ENCODE peak calls at places on chromosomes 16 and 17, in seven cellular contexts. M, D, H, E, L, C and W are unnamed samples.

GRCh38 chr16:11632455-11632921 is 35.8 kb upstream of the SNN start:
- DNase-seq in M (no peak), D (no peak), H (no peak), E (peak), L (no peak), C (no peak), W (no peak)

GRCh38 chr16:3080024-3080423 is 14.6 kb downstream of the IL32 start:
- DNase-seq in M (no peak), D (no peak), H (peak), E (no peak), L (no peak), C (no peak), W (no peak)

GRCh38 chr16:67415872-67416793 is at the start of gene ZDHHC1:
- DNase-seq in M (peak), D (peak), H (peak), E (peak), L (peak), C (peak), W (peak)

GRCh38 chr17:58268326-58268725 is 12.4 kb downstream of the MPO start:
- DNase-seq in M (no peak), D (no peak), H (no peak), E (no peak), L (no peak), C (no peak), W (no peak)

GRCh38 chr16:76756951-76757350 is 434.0 kb upstream of the MON1B start:
- DNase-seq in M (no peak), D (no peak), H (no peak), E (no peak), L (no peak), C (no peak), W (no peak)

GRCh38 chr16:67393111-67393789 is at the start of gene TPPP3:
- DNase-seq in M (peak), D (peak), H (peak), E (peak), L (no peak), C (peak), W (peak)

GRCh38 chr17:19317359-19318095 is 45.0 kb downstream of the B9D1 start:
- DNase-seq in M (peak), D (peak), H (no peak), E (peak), L (peak), C (peak), W (peak)

GRCh38 chr17:16439303-16439791 is 24.0 kb downstream of the TRPV2 start:
- DNase-seq in M (no peak), D (no peak), H (peak), E (peak), L (peak), C (no peak), W (no peak)

GRCh38 chr17:51397361-51398127 is 137.2 kb downstream of the UTP18 start:
- DNase-seq in M (no peak), D (no peak), H (no peak), E (peak), L (no peak), C (no peak), W (no peak)

GRCh38 chr16:87854053-87854906 is 15.0 kb downstream of the SLC7A5 start:
- DNase-seq in M (no peak), D (no peak), H (peak), E (no peak), L (no peak), C (no peak), W (no peak)

GRCh38 chr16:57367111-57367752 is 5.1 kb upstream of the CX3CL1 start:
- DNase-seq in M (no peak), D (no peak), H (peak), E (peak), L (no peak), C (no peak), W (no peak)

GRCh38 chr16:72122916-72123315 is 29.3 kb downstream of the DHX38 start:
- DNase-seq in M (no peak), D (no peak), H (no peak), E (no peak), L (no peak), C (no peak), W (no peak)

GRCh38 chr17:44200478-44201155 is 933 bp upstream of the ATXN7L3 start:
- DNase-seq in M (no peak), D (no peak), H (no peak), E (no peak), L (peak), C (no peak), W (no peak)

GRCh38 chr17:50464121-50464520 is 4.6 kb downstream of the CHAD start:
- DNase-seq in M (no peak), D (no peak), H (no peak), E (no peak), L (no peak), C (no peak), W (no peak)

GRCh38 chr16:59913666-59914065 is 1179.5 kb upstream of the GOT2 start:
- DNase-seq in M (no peak), D (no peak), H (no peak), E (no peak), L (no peak), C (no peak), W (no peak)

GRCh38 chr17:40487371-40488020 is 13.9 kb downstream of the TNS4 start:
- DNase-seq in M (no peak), D (no peak), H (no peak), E (no peak), L (no peak), C (no peak), W (no peak)

GRCh38 chr17:36937001-36937960 is at the start of gene LHX1:
- DNase-seq in M (no peak), D (peak), H (peak), E (no peak), L (no peak), C (peak), W (no peak)

GRCh38 chr17:8109669-8110455 is 8.5 kb downstream of the ALOXE3 start:
- DNase-seq in M (peak), D (peak), H (peak), E (no peak), L (peak), C (peak), W (peak)

GRCh38 chr16:5971106-5971505 is 873.5 kb upstream of the EEF2KMT start:
- DNase-seq in M (no peak), D (no peak), H (no peak), E (no peak), L (no peak), C (no peak), W (no peak)

GRCh38 chr16:75924397-75924796 is 198.1 kb upstream of the CPHXL start:
- DNase-seq in M (no peak), D (no peak), H (no peak), E (no peak), L (no peak), C (no peak), W (no peak)

GRCh38 chr16:75225678-75226515 is 7.1 kb downstream of the CTRB1 start:
- DNase-seq in M (no peak), D (no peak), H (peak), E (no peak), L (no peak), C (peak), W (no peak)

DNA sequence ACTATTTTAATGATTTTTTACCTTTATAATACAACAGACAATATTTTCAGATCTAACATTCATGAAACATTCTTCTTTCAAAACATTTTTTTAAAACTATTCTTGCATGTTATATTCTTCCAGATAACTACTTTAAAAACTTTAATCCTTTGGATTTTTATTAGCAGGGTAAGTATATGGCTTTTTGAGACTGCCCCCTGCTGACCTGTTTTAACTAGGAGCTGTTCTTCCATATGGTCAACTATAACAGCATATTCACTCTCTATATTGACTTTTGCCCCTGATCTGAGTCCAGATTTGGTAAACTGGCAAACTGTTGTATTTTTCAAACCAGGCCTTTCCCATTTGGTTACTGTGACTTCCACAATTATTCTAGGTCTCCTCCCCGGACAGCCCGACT is 16.5 kb downstream of the ZNF18 start:
- DNase-seq in M (no peak), D (no peak), H (no peak), E (no peak), L (no peak), C (no peak), W (no peak)
- TF ChIP-seq CTCF in M (no peak), D (peak), H (no peak), E (peak), L (peak), C (peak), W (peak)

GRCh38 chr16:27676807-27677206 is 126.9 kb downstream of the KATNIP start:
- DNase-seq in M (no peak), D (no peak), H (no peak), E (no peak), L (no peak), C (no peak), W (no peak)

GRCh38 chr16:27677300-27677699 is 127.4 kb downstream of the KATNIP start:
- DNase-seq in M (no peak), D (no peak), H (no peak), E (no peak), L (no peak), C (no peak), W (no peak)

GRCh38 chr16:27681681-27682080 is 131.7 kb downstream of the KATNIP start:
- DNase-seq in M (no peak), D (no peak), H (no peak), E (no peak), L (no peak), C (no peak), W (no peak)

GRCh38 chr16:27679899-27680298 is 130.0 kb downstream of the KATNIP start:
- DNase-seq in M (no peak), D (no peak), H (no peak), E (no peak), L (no peak), C (no peak), W (no peak)

DNA sequence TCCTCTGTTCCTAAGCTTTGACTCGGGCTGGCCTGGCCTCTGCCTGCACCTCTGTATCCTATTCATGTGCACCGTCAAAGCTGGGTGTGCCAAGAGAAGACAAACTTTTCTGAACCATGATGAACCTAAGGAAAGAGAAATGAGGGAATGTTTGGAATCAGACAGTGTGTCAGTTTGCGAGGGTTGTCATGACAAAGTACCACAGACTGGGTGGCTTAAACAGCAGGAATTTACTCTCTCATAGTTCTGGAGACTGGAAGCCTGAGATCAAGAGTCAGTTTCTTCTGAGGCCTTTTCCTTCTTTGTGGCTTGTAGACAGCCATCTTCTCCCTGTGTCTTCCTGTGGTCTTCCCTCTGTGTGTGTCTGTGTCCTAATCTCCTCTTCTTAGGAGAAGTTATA is 129.0 kb downstream of the KATNIP start:
- DNase-seq in M (no peak), D (no peak), H (no peak), E (peak), L (no peak), C (no peak), W (no peak)
- TF ChIP-seq CTCF in M (no peak), D (no peak), H (no peak), E (no peak), L (no peak), C (no peak), W (no peak)

GRCh38 chr17:41895617-41896016 is 23.1 kb downstream of the ACLY start:
- DNase-seq in M (no peak), D (no peak), H (no peak), E (peak), L (no peak), C (no peak), W (no peak)

GRCh38 chr17:41893384-41893783 is 25.4 kb downstream of the ACLY start:
- DNase-seq in M (no peak), D (no peak), H (no peak), E (no peak), L (no peak), C (no peak), W (no peak)

GRCh38 chr17:41896726-41897125 is 22.0 kb downstream of the ACLY start:
- DNase-seq in M (no peak), D (no peak), H (no peak), E (no peak), L (no peak), C (no peak), W (no peak)

GRCh38 chr17:41891135-41892065 is 26.2 kb upstream of the KLHL11 start:
- DNase-seq in M (no peak), D (no peak), H (no peak), E (no peak), L (no peak), C (no peak), W (no peak)

GRCh38 chr17:41894791-41895331 is 23.9 kb downstream of the ACLY start:
- DNase-seq in M (no peak), D (no peak), H (no peak), E (peak), L (no peak), C (no peak), W (no peak)
- TF ChIP-seq CTCF in M (no peak), D (no peak), H (no peak), E (no peak), L (no peak), C (no peak), W (no peak)

GRCh38 chr16:68529931-68530667 is 9.0 kb upstream of the ZFP90 start:
- DNase-seq in M (peak), D (peak), H (peak), E (peak), L (peak), C (peak), W (peak)

GRCh38 chr16:68526143-68526781 is 12.8 kb upstream of the ZFP90 start:
- DNase-seq in M (no peak), D (no peak), H (no peak), E (no peak), L (no peak), C (no peak), W (no peak)

GRCh38 chr16:68526782-68527145 is 12.3 kb upstream of the ZFP90 start:
- DNase-seq in M (no peak), D (no peak), H (no peak), E (no peak), L (no peak), C (no peak), W (no peak)

GRCh38 chr16:68529608-68529930 is 9.5 kb upstream of the ZFP90 start:
- DNase-seq in M (no peak), D (no peak), H (no peak), E (no peak), L (no peak), C (no peak), W (no peak)

GRCh38 chr16:68528686-68529379 is 10.3 kb upstream of the ZFP90 start:
- DNase-seq in M (peak), D (peak), H (peak), E (peak), L (peak), C (peak), W (peak)
- TF ChIP-seq CTCF in M (peak), D (peak), H (peak), E (peak), L (peak), C (peak), W (peak)

DNA sequence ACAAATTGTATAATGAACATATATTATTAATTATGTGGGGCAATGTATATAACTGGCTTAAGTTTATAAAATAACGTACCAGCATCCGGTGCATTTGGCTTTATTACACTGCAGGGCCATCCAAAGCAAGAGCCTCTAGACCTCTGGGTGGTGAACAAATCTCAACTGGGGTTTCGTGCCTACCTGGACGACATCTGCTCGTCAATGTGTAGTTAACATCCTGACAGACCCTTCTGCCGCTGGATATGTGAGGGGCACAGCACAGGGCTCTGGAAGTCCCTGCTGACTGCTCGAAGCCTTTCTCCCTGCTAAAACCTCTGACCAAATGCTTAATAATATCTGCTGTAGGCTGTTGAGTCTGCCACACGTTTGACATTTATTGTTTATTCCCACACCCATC is 2.3 kb downstream of the TMEM186 start:
- DNase-seq in M (no peak), D (no peak), H (no peak), E (no peak), L (no peak), C (no peak), W (no peak)
- TF ChIP-seq CTCF in M (no peak), D (no peak), H (no peak), E (no peak), L (no peak), C (no peak), W (no peak)

GRCh38 chr17:28384281-28385036 is 13.0 kb downstream of the SARM1 start:
- DNase-seq in M (peak), D (peak), H (peak), E (peak), L (peak), C (peak), W (no peak)

GRCh38 chr17:28380572-28380907 is 9.0 kb downstream of the SARM1 start:
- DNase-seq in M (no peak), D (no peak), H (no peak), E (no peak), L (no peak), C (no peak), W (no peak)

GRCh38 chr17:28385037-28385797 is 13.7 kb downstream of the SARM1 start:
- DNase-seq in M (peak), D (peak), H (peak), E (no peak), L (no peak), C (peak), W (no peak)

GRCh38 chr17:28379814-28380571 is 8.5 kb downstream of the SARM1 start:
- DNase-seq in M (no peak), D (no peak), H (no peak), E (peak), L (no peak), C (no peak), W (no peak)

DNA sequence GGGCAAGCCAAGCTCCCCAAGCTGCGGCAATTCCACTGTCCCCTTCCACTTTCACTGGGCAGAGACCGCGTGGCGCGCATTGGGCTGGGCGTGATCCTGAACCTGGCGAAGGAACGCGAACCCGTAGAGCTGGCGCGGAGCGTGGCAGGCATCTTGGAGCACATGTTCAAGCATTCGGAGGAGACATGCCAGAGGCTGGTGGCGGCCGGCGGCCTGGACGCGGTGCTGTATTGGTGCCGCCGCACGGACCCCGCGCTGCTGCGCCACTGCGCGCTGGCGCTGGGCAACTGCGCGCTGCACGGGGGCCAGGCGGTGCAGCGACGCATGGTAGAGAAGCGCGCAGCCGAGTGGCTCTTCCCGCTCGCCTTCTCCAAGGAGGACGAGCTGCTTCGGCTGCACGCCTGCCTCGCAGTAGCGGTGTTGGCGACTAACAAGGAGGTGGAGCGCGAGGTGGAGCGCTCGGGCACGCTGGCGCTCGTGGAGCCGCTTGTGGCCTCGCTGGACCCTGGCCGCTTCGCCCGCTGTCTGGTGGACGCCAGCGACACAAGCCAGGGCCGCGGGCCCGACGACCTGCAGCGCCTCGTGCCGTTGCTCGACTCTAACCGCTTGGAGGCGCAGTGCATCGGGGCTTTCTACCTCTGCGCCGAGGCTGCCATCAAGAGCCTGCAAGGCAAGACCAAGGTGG is 9.8 kb downstream of the SARM1 start:
- DNase-seq in M (peak), D (peak), H (no peak), E (no peak), L (no peak), C (peak), W (peak)
- TF ChIP-seq CTCF in M (no peak), D (peak), H (no peak), E (peak), L (peak), C (peak), W (peak)

GRCh38 chr17:9116861-9117568 is 95.7 kb downstream of the NTN1 start:
- DNase-seq in M (no peak), D (no peak), H (no peak), E (no peak), L (no peak), C (no peak), W (no peak)

GRCh38 chr17:9120471-9120870 is 99.2 kb downstream of the NTN1 start:
- DNase-seq in M (no peak), D (peak), H (no peak), E (no peak), L (no peak), C (peak), W (peak)

GRCh38 chr17:9110501-9110900 is 89.2 kb downstream of the NTN1 start:
- DNase-seq in M (no peak), D (no peak), H (no peak), E (no peak), L (no peak), C (no peak), W (no peak)

GRCh38 chr17:9116311-9116820 is 95.1 kb downstream of the NTN1 start:
- DNase-seq in M (no peak), D (no peak), H (no peak), E (no peak), L (no peak), C (no peak), W (peak)

DNA sequence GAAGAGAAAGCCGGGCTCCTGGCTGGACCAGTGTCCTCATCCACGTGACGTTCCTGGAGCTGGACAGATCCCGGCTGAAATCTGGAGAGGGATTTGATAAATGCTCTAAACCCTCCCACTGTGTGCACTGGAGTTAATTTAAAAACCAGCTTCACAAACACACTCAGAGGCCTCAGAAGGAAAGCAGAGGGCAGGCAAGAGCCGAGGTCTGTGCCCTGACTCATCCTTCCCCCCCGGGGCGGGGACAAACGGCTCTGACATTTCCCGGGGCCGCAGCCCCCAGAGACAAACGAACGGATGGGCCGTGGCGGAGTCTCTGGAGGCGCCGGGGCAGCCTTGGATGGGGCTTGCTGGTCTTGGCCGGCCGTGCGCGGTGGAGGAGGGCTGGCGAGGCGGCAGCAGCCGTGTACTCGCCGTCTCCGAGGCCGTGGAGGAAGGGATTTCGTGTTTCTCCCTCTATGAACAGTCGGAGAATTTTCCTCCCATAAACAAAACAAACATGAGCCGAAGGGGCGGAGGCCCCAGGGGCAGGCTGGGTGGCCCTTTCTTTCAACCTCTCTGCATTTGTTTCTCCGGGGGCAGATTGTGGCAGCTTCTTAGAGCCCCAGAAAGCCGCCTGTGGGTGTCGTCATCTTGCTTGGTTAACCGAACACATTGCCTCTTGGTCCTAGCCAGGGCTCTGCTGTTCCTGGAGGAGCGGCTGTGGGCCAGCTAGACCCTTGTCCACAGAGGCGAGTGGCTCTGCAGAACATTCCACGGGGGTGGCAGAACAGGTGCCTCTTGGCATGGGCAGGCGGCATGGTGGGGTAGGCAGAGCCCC is 94.3 kb downstream of the NTN1 start:
- DNase-seq in M (peak), D (peak), H (no peak), E (peak), L (no peak), C (peak), W (peak)
- TF ChIP-seq CTCF in M (no peak), D (no peak), H (no peak), E (peak), L (no peak), C (peak), W (no peak)